ENCODE peak calls at places on chromosomes 5 and 9, in ten cellular contexts. O is germinal center; X is CD4-positive, alpha-beta T cell; M is EH; L is naive thymus-derived CD8-positive, alpha-beta T cell; G is activated CD4-positive, alpha-beta T cell treated with anti-CD3 and anti-CD28 coated beads, Interleukin-2, amount 10 ng/mL, durations not matched to agents 7 days and 5 days; K is hepatocyte; J is NB4; R is cardiac muscle cell; D is foreskin keratinocyte. T is an unnamed sample.

GRCh38 chr9:72354704-72355103 is 10.3 kb downstream of the ZFAND5 start:
- DNase-seq in X (no peak), J (no peak), L (no peak), K (no peak), M (no peak), O (no peak), R (no peak), D (no peak), G (no peak), T (no peak)

GRCh38 chr5:142293486-142293885 is 31.3 kb downstream of the SPRY4 start:
- DNase-seq in D (no peak), M (peak), L (no peak), R (no peak), J (no peak), X (no peak), K (no peak), O (no peak), G (no peak), T (no peak)

GRCh38 chr5:80275347-80275746 is 19.5 kb upstream of the SERINC5 start:
- DNase-seq in K (peak), G (peak), J (peak), D (no peak), R (peak), X (no peak), O (no peak), L (no peak), M (peak), T (peak)

GRCh38 chr5:177354716-177355115 is 3.0 kb upstream of the RGS14 start:
- DNase-seq in L (no peak), G (no peak), O (no peak), R (no peak), D (no peak), M (no peak), K (no peak), X (no peak), J (no peak), T (no peak)

GRCh38 chr5:62000646-62001045 is 305.4 kb upstream of the KIF2A start:
- DNase-seq in M (no peak), G (no peak), O (no peak), J (no peak), K (no peak), D (no peak), R (no peak), L (no peak), X (no peak), T (no peak)

GRCh38 chr9:89425921-89426388 is 72.0 kb downstream of the SEMA4D start:
- DNase-seq in K (no peak), L (no peak), D (no peak), R (no peak), M (peak), O (no peak), J (no peak), G (no peak), X (no peak), T (no peak)

GRCh38 chr5:166618555-166618954 is 1672.9 kb upstream of the WWC1 start:
- DNase-seq in X (no peak), O (no peak), R (no peak), L (no peak), J (no peak), K (no peak), M (no peak), D (no peak), G (no peak), T (no peak)

GRCh38 chr5:103259705-103260355 is 1.3 kb downstream of the MACIR start:
- DNase-seq in J (no peak), G (peak), O (no peak), L (no peak), M (peak), K (no peak), R (peak), X (no peak), D (peak), T (peak)

GRCh38 chr5:124677376-124677998 is 69.0 kb downstream of the ZNF608 start:
- DNase-seq in K (no peak), J (no peak), L (no peak), O (no peak), G (no peak), D (no peak), M (no peak), R (no peak), X (no peak), T (no peak)

GRCh38 chr9:129109952-129110739 is 447 bp downstream of the CRAT start:
- DNase-seq in D (no peak), K (peak), L (no peak), O (peak), R (peak), J (peak), M (peak), G (no peak), X (no peak), T (no peak)

GRCh38 chr5:59249160-59249559 is 644.4 kb downstream of the PDE4D start:
- DNase-seq in L (no peak), K (no peak), M (no peak), O (no peak), J (no peak), R (no peak), X (no peak), G (no peak), D (no peak), T (no peak)

GRCh38 chr9:116278326-116278725 is 124.7 kb downstream of the PAPPA start:
- DNase-seq in O (no peak), R (no peak), J (no peak), K (no peak), L (no peak), G (no peak), X (no peak), M (peak), D (no peak), T (no peak)

GRCh38 chr5:56179442-56179841 is 53.7 kb downstream of the ANKRD55 start:
- DNase-seq in O (no peak), L (no peak), J (no peak), X (no peak), R (no peak), D (no peak), M (no peak), G (no peak), K (no peak), T (no peak)

GRCh38 chr5:159290741-159291140 is 27.7 kb downstream of the UBLCP1 start:
- DNase-seq in K (no peak), G (no peak), L (no peak), X (no peak), M (peak), D (peak), R (no peak), J (no peak), O (no peak), T (no peak)

GRCh38 chr9:137372693-137373610 is 50.0 kb downstream of the EXD3 start:
- DNase-seq in J (no peak), R (no peak), L (no peak), X (no peak), D (no peak), M (no peak), G (no peak), O (no peak), K (no peak), T (no peak)

GRCh38 chr5:150567031-150567680 is 59.2 kb downstream of the NDST1 start:
- DNase-seq in G (no peak), D (no peak), K (no peak), J (peak), R (no peak), O (no peak), L (no peak), M (peak), X (no peak), T (no peak)

GRCh38 chr9:3006917-3007316 is 163.0 kb upstream of the PUM3 start:
- DNase-seq in R (peak), K (no peak), G (no peak), X (no peak), L (no peak), J (no peak), M (no peak), O (no peak), D (no peak), T (no peak)

GRCh38 chr5:169029087-169029486 is 271.9 kb downstream of the SLIT3 start:
- DNase-seq in D (no peak), J (no peak), K (no peak), R (no peak), M (no peak), L (no peak), X (no peak), O (no peak), G (no peak), T (no peak)

GRCh38 chr5:125317546-125317995 is 571.1 kb upstream of the ZNF608 start:
- DNase-seq in D (no peak), R (no peak), G (no peak), O (no peak), J (no peak), K (no peak), M (no peak), L (no peak), X (no peak), T (no peak)

GRCh38 chr5:137735531-137736284 is at the start of gene KLHL3:
- DNase-seq in M (peak), D (peak), R (peak), J (no peak), X (peak), G (peak), O (peak), K (peak), L (peak), T (peak)

T was measured in NAMALWA.